ENCODE peak calls at places on chromosome 14, in eight cellular contexts. One of them, this sample, is unnamed.

GRCh38 chr14:73173092-73173735 is 36.9 kb downstream of the PSEN1 start:
- DNase-seq in NCI-H2029: peak
- DNase-seq in dermis blood vessel endothelial cell: peak
- DNase-seq in GM18507: no peak
- DNase-seq in activated CD4-positive, alpha-beta T cell treated with anti-CD3 and anti-CD28 coated beads for 4 hours: no peak
- DNase-seq in choroid plexus epithelial cell: peak
- DNase-seq in iPS-NIHi11: no peak
- DNase-seq in NCI-H1694: peak
- DNase-seq in this sample: peak

GRCh38 chr14:28651148-28651547 is 115.4 kb upstream of the FOXG1 start:
- DNase-seq in NCI-H2029: no peak
- DNase-seq in dermis blood vessel endothelial cell: no peak
- DNase-seq in GM18507: no peak
- DNase-seq in activated CD4-positive, alpha-beta T cell treated with anti-CD3 and anti-CD28 coated beads for 4 hours: no peak
- DNase-seq in choroid plexus epithelial cell: peak
- DNase-seq in iPS-NIHi11: no peak
- DNase-seq in NCI-H1694: no peak
- DNase-seq in this sample: peak

GRCh38 chr14:61555056-61555838 is 140.1 kb upstream of the HIF1A start:
- DNase-seq in NCI-H2029: no peak
- DNase-seq in dermis blood vessel endothelial cell: no peak
- DNase-seq in GM18507: no peak
- DNase-seq in activated CD4-positive, alpha-beta T cell treated with anti-CD3 and anti-CD28 coated beads for 4 hours: no peak
- DNase-seq in choroid plexus epithelial cell: peak
- DNase-seq in iPS-NIHi11: no peak
- DNase-seq in NCI-H1694: no peak
- DNase-seq in this sample: no peak

GRCh38 chr14:105855246-105855892 is 329.0 kb downstream of the TMEM121 start:
- DNase-seq in NCI-H2029: no peak
- DNase-seq in dermis blood vessel endothelial cell: no peak
- DNase-seq in GM18507: no peak
- DNase-seq in activated CD4-positive, alpha-beta T cell treated with anti-CD3 and anti-CD28 coated beads for 4 hours: no peak
- DNase-seq in choroid plexus epithelial cell: no peak
- DNase-seq in iPS-NIHi11: no peak
- DNase-seq in NCI-H1694: no peak
- DNase-seq in this sample: no peak

GRCh38 chr14:96309128-96309906 is 53.3 kb downstream of the BDKRB1 start:
- DNase-seq in NCI-H2029: no peak
- DNase-seq in dermis blood vessel endothelial cell: no peak
- DNase-seq in GM18507: no peak
- DNase-seq in activated CD4-positive, alpha-beta T cell treated with anti-CD3 and anti-CD28 coated beads for 4 hours: no peak
- DNase-seq in choroid plexus epithelial cell: no peak
- DNase-seq in iPS-NIHi11: no peak
- DNase-seq in NCI-H1694: no peak
- DNase-seq in this sample: no peak

GRCh38 chr14:92655372-92655771 is 93.1 kb downstream of the LGMN start:
- DNase-seq in NCI-H2029: no peak
- DNase-seq in dermis blood vessel endothelial cell: no peak
- DNase-seq in GM18507: no peak
- DNase-seq in activated CD4-positive, alpha-beta T cell treated with anti-CD3 and anti-CD28 coated beads for 4 hours: no peak
- DNase-seq in choroid plexus epithelial cell: no peak
- DNase-seq in iPS-NIHi11: no peak
- DNase-seq in NCI-H1694: no peak
- DNase-seq in this sample: no peak

GRCh38 chr14:44287858-44288257 is 219.2 kb downstream of the FSCB start:
- DNase-seq in NCI-H2029: no peak
- DNase-seq in dermis blood vessel endothelial cell: no peak
- DNase-seq in GM18507: no peak
- DNase-seq in activated CD4-positive, alpha-beta T cell treated with anti-CD3 and anti-CD28 coated beads for 4 hours: no peak
- DNase-seq in choroid plexus epithelial cell: no peak
- DNase-seq in iPS-NIHi11: no peak
- DNase-seq in NCI-H1694: no peak
- DNase-seq in this sample: no peak

GRCh38 chr14:83764656-83765055 is 1765.3 kb upstream of the FLRT2 start:
- DNase-seq in NCI-H2029: no peak
- DNase-seq in dermis blood vessel endothelial cell: no peak
- DNase-seq in GM18507: no peak
- DNase-seq in activated CD4-positive, alpha-beta T cell treated with anti-CD3 and anti-CD28 coated beads for 4 hours: no peak
- DNase-seq in choroid plexus epithelial cell: no peak
- DNase-seq in iPS-NIHi11: no peak
- DNase-seq in NCI-H1694: no peak
- DNase-seq in this sample: no peak

GRCh38 chr14:68851078-68851477 is 58.2 kb upstream of the ZFP36L1 start:
- DNase-seq in NCI-H2029: no peak
- DNase-seq in dermis blood vessel endothelial cell: no peak
- DNase-seq in GM18507: no peak
- DNase-seq in activated CD4-positive, alpha-beta T cell treated with anti-CD3 and anti-CD28 coated beads for 4 hours: no peak
- DNase-seq in choroid plexus epithelial cell: no peak
- DNase-seq in iPS-NIHi11: no peak
- DNase-seq in NCI-H1694: no peak
- DNase-seq in this sample: no peak

GRCh38 chr14:95981939-95982338 is 57.2 kb upstream of the C14orf132 start:
- DNase-seq in NCI-H2029: no peak
- DNase-seq in dermis blood vessel endothelial cell: no peak
- DNase-seq in GM18507: no peak
- DNase-seq in activated CD4-positive, alpha-beta T cell treated with anti-CD3 and anti-CD28 coated beads for 4 hours: no peak
- DNase-seq in choroid plexus epithelial cell: no peak
- DNase-seq in iPS-NIHi11: no peak
- DNase-seq in NCI-H1694: no peak
- DNase-seq in this sample: no peak